ENCODE peak calls at places on chromosomes 16 and 17, in nine cellular contexts. A is transverse colon, O is left ventricle myocardium inferior, E is neural progenitor cell, N is fibroblast of lung, L is body of pancreas, H is adrenal gland, P is psoas muscle, M is mammary epithelial cell. B is an unnamed sample. For H3K27me3, the result is how much of the 10 kb centered on the place peaks cover.

GRCh38 chr17:76684756-76685155 is 26.0 kb downstream of the MXRA7 start:
- DNase-seq in A (no peak), O (no peak), E (no peak), N (no peak), L (no peak), H (no peak), P (no peak), M (no peak), B (no peak)

GRCh38 chr16:63188076-63188771 is 1152.0 kb upstream of the CDH8 start:
- DNase-seq in A (no peak), O (no peak), E (no peak), N (no peak), L (no peak), H (no peak), P (no peak), M (no peak), B (no peak)

GRCh38 chr17:76417499-76418143 is 33.2 kb downstream of the SPHK1 start:
- DNase-seq in A (no peak), O (no peak), E (no peak), N (no peak), L (peak), H (no peak), P (no peak), M (no peak), B (peak)

GRCh38 chr17:12180644-12181261 is 160.1 kb downstream of the MAP2K4 start:
- DNase-seq in A (peak), O (no peak), E (peak), N (peak), L (peak), H (peak), P (no peak), M (peak), B (peak)

GRCh38 chr16:57314161-57314785 is 29.8 kb upstream of the PLLP start:
- DNase-seq in A (no peak), O (no peak), E (no peak), N (no peak), L (no peak), H (no peak), P (no peak), M (peak), B (no peak)

GRCh38 chr16:86088287-86088686 is 189.3 kb downstream of the IRF8 start:
- DNase-seq in A (no peak), O (no peak), E (no peak), N (no peak), L (no peak), H (no peak), P (no peak), M (no peak), B (no peak)

GRCh38 chr16:11149011-11149616 is 106.9 kb downstream of the SOCS1 start:
- DNase-seq in A (no peak), O (no peak), E (no peak), N (no peak), L (no peak), H (peak), P (peak), M (no peak), B (peak)

GRCh38 chr16:56984639-56985038 is 4.7 kb upstream of the NLRC5 start:
- DNase-seq in A (no peak), O (no peak), E (no peak), N (no peak), L (no peak), H (no peak), P (no peak), M (peak), B (peak)

GRCh38 chr17:81814748-81815645 is 11.0 kb downstream of the GCGR start:
- DNase-seq in A (no peak), O (no peak), E (no peak), N (no peak), L (peak), H (no peak), P (no peak), M (no peak), B (no peak)

GRCh38 chr16:24820522-24820921 is 25.2 kb upstream of the SLC5A11 start:
- DNase-seq in A (no peak), O (no peak), E (no peak), N (no peak), L (no peak), H (no peak), P (no peak), M (no peak), B (no peak)

GRCh38 chr17:40857535-40857934 is 9.5 kb downstream of the KRT12 start:
- DNase-seq in A (no peak), O (peak), E (no peak), N (peak), L (no peak), H (no peak), P (no peak), M (no peak), B (no peak)

GRCh38 chr17:55168970-55169687 is 95.6 kb upstream of the HLF start:
- DNase-seq in A (no peak), O (no peak), E (no peak), N (no peak), L (no peak), H (no peak), P (no peak), M (no peak), B (no peak)

GRCh38 chr17:27241346-27241946 is 52.5 kb upstream of the WSB1 start:
- DNase-seq in A (peak), O (no peak), E (no peak), N (no peak), L (no peak), H (no peak), P (no peak), M (peak), B (peak)

GRCh38 chr17:570403-570802 is 144.2 kb downstream of the VPS53 start:
- DNase-seq in A (no peak), O (no peak), E (no peak), N (no peak), L (no peak), H (no peak), P (no peak), M (no peak), B (no peak)

GRCh38 chr16:9647981-9648701 is 534.1 kb downstream of the GRIN2A start:
- DNase-seq in A (no peak), O (no peak), E (peak), N (no peak), L (peak), H (peak), P (no peak), M (peak), B (peak)

GRCh38 chr17:50629902-50630301 is 4.8 kb upstream of the ABCC3 start:
- DNase-seq in A (no peak), O (no peak), E (no peak), N (no peak), L (no peak), H (no peak), P (no peak), M (no peak), B (no peak)

GRCh38 chr17:50630524-50631194 is 4.0 kb upstream of the ABCC3 start:
- DNase-seq in A (peak), O (no peak), E (peak), N (no peak), L (peak), H (peak), P (no peak), M (peak), B (no peak)

GRCh38 chr17:50632637-50633036 is 2.0 kb upstream of the ABCC3 start:
- DNase-seq in A (no peak), O (no peak), E (no peak), N (no peak), L (no peak), H (no peak), P (no peak), M (no peak), B (no peak)

GRCh38 chr17:50631908-50632571 is 2.6 kb upstream of the ABCC3 start:
- DNase-seq in A (no peak), O (no peak), E (no peak), N (no peak), L (no peak), H (no peak), P (no peak), M (peak), B (no peak)

GRCh38 chr17:50631195-50631907 is 3.3 kb upstream of the ABCC3 start:
- DNase-seq in A (no peak), O (no peak), E (no peak), N (no peak), L (no peak), H (no peak), P (no peak), M (no peak), B (no peak)
- H3K27me3 ChIP-seq in A (under half), O (half or more), E (half or more), N (under half), L (under half), H (under half), P (under half), M (under half), B (under half)

GRCh38 chr16:49455991-49456745 is 82.6 kb downstream of the C16orf78 start:
- DNase-seq in A (no peak), O (no peak), E (no peak), N (no peak), L (no peak), H (no peak), P (no peak), M (no peak), B (no peak)
- H3K27me3 ChIP-seq in A (under half), O (half or more), E (under half), N (under half), L (under half), H (under half), P (under half), M (under half), B (under half)

GRCh38 chr17:48792033-48792798 is 24.8 kb downstream of the TTLL6 start:
- DNase-seq in A (no peak), O (no peak), E (no peak), N (no peak), L (no peak), H (no peak), P (no peak), M (no peak), B (no peak)
- H3K27me3 ChIP-seq in A (under half), O (half or more), E (under half), N (under half), L (under half), H (under half), P (under half), M (under half), B (under half)

GRCh38 chr17:48391460-48391859 is 38.6 kb downstream of the SKAP1 start:
- DNase-seq in A (no peak), O (no peak), E (no peak), N (peak), L (no peak), H (no peak), P (no peak), M (no peak), B (no peak)

GRCh38 chr17:48389903-48390302 is 40.1 kb downstream of the SKAP1 start:
- DNase-seq in A (no peak), O (no peak), E (no peak), N (no peak), L (no peak), H (no peak), P (no peak), M (no peak), B (no peak)

GRCh38 chr17:48388955-48389764 is 40.9 kb downstream of the SKAP1 start:
- DNase-seq in A (no peak), O (no peak), E (no peak), N (no peak), L (no peak), H (no peak), P (no peak), M (no peak), B (no peak)

GRCh38 chr17:48392836-48393235 is 37.2 kb downstream of the SKAP1 start:
- DNase-seq in A (no peak), O (no peak), E (no peak), N (peak), L (no peak), H (no peak), P (no peak), M (no peak), B (no peak)

DNA sequence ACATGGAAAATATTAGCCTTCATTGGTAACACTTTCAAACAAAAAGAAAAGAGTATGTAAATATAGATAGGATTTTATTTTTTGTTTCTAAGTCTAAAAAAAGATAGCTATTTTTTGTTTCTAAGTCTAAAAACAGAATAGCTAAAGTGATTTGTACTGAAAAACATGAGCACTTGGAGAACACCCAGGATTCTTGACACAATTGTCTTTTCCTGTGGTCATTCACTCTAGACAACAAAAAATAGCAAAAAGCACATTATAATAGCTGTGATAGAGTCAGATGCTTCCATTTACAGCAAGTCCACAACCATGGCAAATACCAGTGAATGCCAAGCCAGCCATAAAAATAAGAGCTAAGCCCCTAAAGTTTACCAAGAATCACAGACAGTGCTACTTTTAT is 36.7 kb downstream of the SKAP1 start:
- DNase-seq in A (no peak), O (no peak), E (no peak), N (no peak), L (no peak), H (no peak), P (no peak), M (no peak), B (no peak)
- H3K27me3 ChIP-seq in A (under half), O (half or more), E (half or more), N (under half), L (under half), H (under half), P (under half), M (under half), B (under half)

GRCh38 chr17:14301761-14302401 is 1.0 kb downstream of the HS3ST3B1 start:
- DNase-seq in A (peak), O (peak), E (peak), N (peak), L (peak), H (peak), P (peak), M (peak), B (no peak)
- H3K27me3 ChIP-seq in A (half or more), O (half or more), E (half or more), N (under half), L (under half), H (under half), P (under half), M (under half), B (under half)

GRCh38 chr17:72927146-72927545 is 165.3 kb downstream of the SLC39A11 start:
- DNase-seq in A (no peak), O (no peak), E (no peak), N (no peak), L (no peak), H (no peak), P (no peak), M (no peak), B (no peak)
- H3K27me3 ChIP-seq in A (under half), O (under half), E (under half), N (under half), L (under half), H (under half), P (under half), M (under half), B (under half)

GRCh38 chr17:77926967-77927366 is 31.5 kb upstream of the TNRC6C start:
- DNase-seq in A (no peak), O (no peak), E (no peak), N (no peak), L (no peak), H (no peak), P (no peak), M (no peak), B (no peak)
- H3K27me3 ChIP-seq in A (under half), O (under half), E (under half), N (under half), L (under half), H (under half), P (under half), M (under half), B (under half)

GRCh38 chr17:34356194-34356593 is at the start of gene CCL13:
- DNase-seq in A (no peak), O (no peak), E (no peak), N (no peak), L (no peak), H (no peak), P (no peak), M (no peak), B (no peak)
- H3K27me3 ChIP-seq in A (under half), O (under half), E (under half), N (under half), L (under half), H (under half), P (under half), M (under half), B (under half)

GRCh38 chr17:79463421-79464309 is 147.2 kb downstream of the RBFOX3 start:
- DNase-seq in A (no peak), O (no peak), E (no peak), N (no peak), L (no peak), H (no peak), P (no peak), M (no peak), B (no peak)
- H3K27me3 ChIP-seq in A (under half), O (half or more), E (under half), N (under half), L (under half), H (under half), P (under half), M (under half), B (under half)

GRCh38 chr16:8492690-8493089 is 97.6 kb downstream of the TMEM114 start:
- DNase-seq in A (no peak), O (no peak), E (no peak), N (no peak), L (no peak), H (no peak), P (no peak), M (no peak), B (no peak)

GRCh38 chr16:8493885-8494487 is 96.3 kb downstream of the TMEM114 start:
- DNase-seq in A (no peak), O (no peak), E (peak), N (no peak), L (no peak), H (no peak), P (no peak), M (no peak), B (peak)

GRCh38 chr16:8496364-8496763 is 93.9 kb downstream of the TMEM114 start:
- DNase-seq in A (no peak), O (no peak), E (no peak), N (no peak), L (no peak), H (no peak), P (no peak), M (no peak), B (no peak)
- H3K27me3 ChIP-seq in A (under half), O (half or more), E (under half), N (under half), L (under half), H (under half), P (under half), M (under half), B (under half)